ENCODE peak calls at places on chromosomes 2 and 18, in five cellular contexts. L is GM23338, H is fibroblast of lung, M is BE2C, I is fibroblast of pulmonary artery. A is an unnamed sample.
A peak's percentile ranks its signal among the peaks of the same experiment; 100 is the strongest.

GRCh38 chr2:45168731-45169338 is 159.6 kb upstream of the SIX2 start:
- DNase-seq in L (peak; percentile 55), H (no peak), M (peak; percentile 55), I (no peak), A (no peak)

GRCh38 chr2:31675485-31675901 is 94.8 kb upstream of the SRD5A2 start:
- DNase-seq in L (peak; percentile 52), H (no peak), M (peak; percentile 9), I (no peak), A (no peak)

GRCh38 chr2:119849838-119850565 is 90.3 kb downstream of the PTPN4 start:
- DNase-seq in L (no peak), H (no peak), M (no peak), I (no peak), A (no peak)

GRCh38 chr18:40124107-40124506 is 1830.9 kb upstream of the PIK3C3 start:
- DNase-seq in L (no peak), H (peak; percentile 78), M (no peak), I (peak; percentile 67), A (no peak)

GRCh38 chr2:66574701-66575624 is 140.0 kb downstream of the MEIS1 start:
- DNase-seq in L (peak; percentile 96), H (peak; percentile 93), M (peak; percentile 67), I (peak; percentile 89), A (peak; percentile 80)

GRCh38 chr18:28952339-28952738 is 775.4 kb upstream of the CDH2 start:
- DNase-seq in L (no peak), H (no peak), M (no peak), I (no peak), A (no peak)

GRCh38 chr2:56580242-56580641 is 396.5 kb downstream of the CCDC85A start:
- DNase-seq in L (no peak), H (no peak), M (no peak), I (peak; percentile 61), A (peak; percentile 87)

GRCh38 chr2:36650031-36650430 is 46.5 kb upstream of the VIT start:
- DNase-seq in L (peak; percentile 40), H (peak; percentile 69), M (no peak), I (peak; percentile 45), A (peak; percentile 76)

GRCh38 chr2:206424134-206424533 is 19.2 kb upstream of the ADAM23 start:
- DNase-seq in L (no peak), H (no peak), M (no peak), I (peak; percentile 28), A (no peak)

GRCh38 chr18:63882333-63883141 is 5.0 kb upstream of the SERPINB2 start:
- DNase-seq in L (no peak), H (peak; percentile 88), M (no peak), I (peak; percentile 91), A (peak; percentile 87)

GRCh38 chr2:24360050-24360962 is at the start of gene ITSN2:
- DNase-seq in L (peak; percentile 89), H (peak; percentile 50), M (peak; percentile 88), I (peak; percentile 63), A (peak; percentile 64)

GRCh38 chr2:230018153-230018552 is 50.6 kb downstream of the SLC16A14 start:
- DNase-seq in L (no peak), H (peak; percentile 86), M (no peak), I (peak; percentile 80), A (peak; percentile 40)

GRCh38 chr2:207395535-207396251 is 134.1 kb upstream of the CREB1 start:
- DNase-seq in L (no peak), H (no peak), M (no peak), I (no peak), A (no peak)

GRCh38 chr18:46466236-46467160 is 190.5 kb downstream of the LOXHD1 start:
- DNase-seq in L (no peak), H (no peak), M (no peak), I (no peak), A (no peak)

GRCh38 chr2:239745790-239746308 is 279.3 kb downstream of the NDUFA10 start:
- DNase-seq in L (no peak), H (no peak), M (no peak), I (no peak), A (no peak)

GRCh38 chr2:190847504-190848201 is 33.0 kb upstream of the GLS start:
- DNase-seq in L (no peak), H (peak; percentile 76), M (no peak), I (peak; percentile 84), A (peak; percentile 72)
- H3K4me3 ChIP-seq in L (no peak overlapping the region), H (no peak overlapping the region), M (no peak overlapping the region), I (no peak overlapping the region), A (no peak overlapping the region)

DNA sequence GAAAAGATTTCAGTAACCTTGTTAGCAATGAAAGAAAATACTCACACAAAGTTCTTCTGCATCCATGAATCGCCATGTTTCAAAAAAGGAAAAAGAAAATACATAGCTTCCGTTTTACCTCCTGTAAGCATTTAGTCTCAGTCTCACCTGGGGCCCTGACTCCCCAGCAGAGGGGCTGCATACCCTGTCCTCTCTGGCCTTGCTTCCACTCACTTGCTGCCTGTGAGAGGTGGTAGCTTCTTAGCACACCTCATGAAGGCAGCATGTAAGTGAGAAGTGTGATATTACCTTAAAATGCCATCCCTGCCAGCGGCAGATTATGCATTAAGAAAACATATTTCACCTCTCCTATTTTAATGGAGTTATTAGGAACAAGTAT is 49.3 kb upstream of the ZNF385B start:
- DNase-seq in L (peak; percentile 12), H (no peak), M (no peak), I (no peak), A (no peak)
- TF ChIP-seq CTCF in L (no peak), H (no peak), M (no peak), I (no peak), A (no peak)

DNA sequence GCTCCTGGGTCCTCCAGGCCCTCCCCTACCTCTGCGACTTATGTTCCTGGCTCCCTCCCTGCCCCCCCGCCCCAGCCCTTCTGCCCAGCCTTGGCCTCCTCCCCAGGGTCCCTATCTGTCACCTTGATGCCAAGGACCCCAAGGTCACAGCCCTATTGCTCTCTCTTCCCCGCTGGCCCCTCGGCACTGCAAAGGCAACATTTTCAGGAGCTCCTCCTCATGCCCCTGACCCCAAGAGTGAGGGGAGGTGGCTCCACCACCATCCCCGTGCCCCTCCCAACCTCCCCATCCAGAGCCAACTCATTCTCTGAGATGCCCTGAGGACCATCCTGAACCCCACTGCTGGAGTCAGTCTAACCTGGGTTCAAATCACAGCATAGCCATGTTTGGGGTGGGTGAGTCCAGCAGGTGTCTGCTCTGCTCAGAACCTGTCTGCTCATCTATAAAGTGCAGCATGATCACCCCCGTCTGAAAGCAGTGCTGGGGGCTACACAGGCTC is 11.7 kb downstream of the LIMS2 start:
- DNase-seq in L (no peak), H (no peak), M (no peak), I (no peak), A (no peak)
- H3K4me3 ChIP-seq in L (peak overlapping the region; percentile 64), H (no peak overlapping the region), M (no peak overlapping the region), I (no peak overlapping the region), A (no peak overlapping the region)

GRCh38 chr2:20431772-20432171 is 15.1 kb upstream of the RHOB start:
- DNase-seq in L (no peak), H (no peak), M (no peak), I (no peak), A (no peak)
- TF ChIP-seq CTCF in L (no peak), H (no peak), M (no peak), I (no peak), A (no peak)

GRCh38 chr2:173963817-173964564 is 1.2 kb downstream of the SP3 start:
- DNase-seq in L (peak; percentile 91), H (peak; percentile 89), M (peak; percentile 87), I (peak; percentile 88), A (peak; percentile 83)
- H3K4me3 ChIP-seq in L (peak overlapping the region; percentile 72), H (peak overlapping the region; percentile 32), M (peak overlapping the region; percentile 38), I (peak overlapping the region; percentile 86), A (peak overlapping the region; percentile 88)

DNA sequence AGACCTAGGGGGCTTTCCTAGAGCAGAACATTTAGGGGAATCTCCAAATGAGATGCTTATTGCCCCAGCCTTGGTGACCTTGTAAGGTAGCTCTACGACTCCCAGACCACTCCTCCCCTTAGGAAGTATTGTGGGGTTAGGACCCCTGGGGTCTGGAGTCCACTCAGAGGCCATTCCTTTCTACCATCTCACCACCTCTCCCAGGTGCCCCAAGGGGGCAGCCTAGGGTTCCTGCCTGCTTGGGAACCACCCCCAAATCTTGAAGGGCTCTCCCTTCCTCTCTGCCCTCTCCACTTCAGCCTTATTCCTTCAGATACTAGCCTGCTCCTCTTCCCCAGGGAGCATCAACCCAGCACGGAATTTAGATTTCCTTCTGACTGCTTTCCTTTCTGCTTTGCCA is 17.5 kb upstream of the EXOC6B start:
- DNase-seq in L (peak; percentile 72), H (no peak), M (no peak), I (no peak), A (no peak)
- TF ChIP-seq CTCF in L (peak; percentile 51), H (no peak), M (no peak), I (no peak), A (no peak)

GRCh38 chr2:98769784-98770183 is 38.9 kb upstream of the MGAT4A start:
- DNase-seq in L (peak; percentile 25), H (no peak), M (no peak), I (no peak), A (no peak)
- H3K4me3 ChIP-seq in L (no peak overlapping the region), H (no peak overlapping the region), M (no peak overlapping the region), I (no peak overlapping the region), A (no peak overlapping the region)

GRCh38 chr18:23133860-23134779 is 1.2 kb upstream of the CABLES1 start:
- DNase-seq in L (peak; percentile 90), H (no peak), M (peak; percentile 25), I (no peak), A (no peak)
- TF ChIP-seq CTCF in L (no peak), H (no peak), M (no peak), I (no peak), A (no peak)

GRCh38 chr2:88345842-88346241 is 106.7 kb downstream of the FOXI3 start:
- DNase-seq in L (no peak), H (no peak), M (no peak), I (no peak), A (no peak)

GRCh38 chr2:88355486-88355885 is 97.0 kb downstream of the FOXI3 start:
- DNase-seq in L (peak; percentile 29), H (no peak), M (no peak), I (no peak), A (no peak)

GRCh38 chr2:88350641-88351601 is 101.6 kb downstream of the FOXI3 start:
- DNase-seq in L (peak; percentile 93), H (peak; percentile 6), M (peak; percentile 28), I (peak; percentile 26), A (peak; percentile 18)

GRCh38 chr2:88350262-88350640 is 102.2 kb downstream of the FOXI3 start:
- DNase-seq in L (no peak), H (no peak), M (no peak), I (no peak), A (no peak)
- H3K4me3 ChIP-seq in L (peak overlapping the region; percentile 56), H (no peak overlapping the region), M (no peak overlapping the region), I (no peak overlapping the region), A (no peak overlapping the region)

GRCh38 chr18:76476665-76477561 is 18.1 kb downstream of the ZNF516 start:
- DNase-seq in L (no peak), H (peak; percentile 96), M (no peak), I (peak; percentile 95), A (peak; percentile 92)

GRCh38 chr18:76479351-76480238 is 15.4 kb downstream of the ZNF516 start:
- DNase-seq in L (no peak), H (no peak), M (no peak), I (no peak), A (no peak)

GRCh38 chr18:76474824-76475223 is 20.2 kb downstream of the ZNF516 start:
- DNase-seq in L (no peak), H (no peak), M (no peak), I (no peak), A (no peak)

GRCh38 chr18:76472811-76473210 is 22.2 kb downstream of the ZNF516 start:
- DNase-seq in L (no peak), H (no peak), M (no peak), I (no peak), A (no peak)

GRCh38 chr18:76475450-76476203 is 19.4 kb downstream of the ZNF516 start:
- DNase-seq in L (no peak), H (no peak), M (peak; percentile 19), I (no peak), A (no peak)
- TF ChIP-seq CTCF in L (peak; percentile 11), H (no peak), M (peak; percentile 49), I (no peak), A (peak; percentile 34)

A was measured in AG10803.